ENCODE peak calls at places on chromosomes 16 and 17, in nine cellular contexts. N is prostate gland, U is K562, C is ovary, B is uterus, E is stomach, T is heart left ventricle, G is IMR-90, H is A549. F is an unnamed sample.

GRCh38 chr16:70725024-70725911 is 39.4 kb upstream of the MTSS2 start:
- DNase-seq in N (no peak), U (no peak), C (peak), B (peak), E (no peak), T (no peak), G (no peak), H (no peak), F (no peak)

GRCh38 chr16:71807905-71808592 is 585 bp downstream of the AP1G1 start:
- DNase-seq in N (peak), U (peak), C (no peak), B (no peak), E (no peak), T (peak), G (peak), H (peak), F (peak)

GRCh38 chr17:35449371-35449931 is 885 bp upstream of the SLFN13 start:
- DNase-seq in N (no peak), U (no peak), C (peak), B (peak), E (peak), T (peak), G (no peak), H (no peak), F (peak)

GRCh38 chr17:30827082-30827481 is 2.6 kb upstream of the CRLF3 start:
- DNase-seq in N (no peak), U (no peak), C (no peak), B (no peak), E (no peak), T (no peak), G (no peak), H (no peak), F (no peak)

GRCh38 chr16:78503501-78504110 is 404.2 kb downstream of the WWOX start:
- DNase-seq in N (peak), U (peak), C (no peak), B (peak), E (peak), T (no peak), G (peak), H (peak), F (peak)

GRCh38 chr17:81696218-81696941 is 6.8 kb upstream of the MRPL12 start:
- DNase-seq in N (no peak), U (no peak), C (no peak), B (no peak), E (no peak), T (no peak), G (no peak), H (no peak), F (no peak)

GRCh38 chr16:68379472-68380347 is 68.6 kb downstream of the SMPD3 start:
- DNase-seq in N (no peak), U (no peak), C (no peak), B (no peak), E (no peak), T (no peak), G (no peak), H (no peak), F (no peak)

GRCh38 chr17:32015245-32016013 is 8.2 kb downstream of the LRRC37B start:
- DNase-seq in N (no peak), U (no peak), C (no peak), B (no peak), E (no peak), T (no peak), G (peak), H (no peak), F (no peak)

GRCh38 chr16:11949527-11949926 is 7.7 kb upstream of the NPIPB2 start:
- DNase-seq in N (peak), U (peak), C (no peak), B (no peak), E (no peak), T (no peak), G (peak), H (peak), F (peak)

GRCh38 chr16:19488213-19488640 is 33.7 kb downstream of the GDE1 start:
- DNase-seq in N (no peak), U (peak), C (no peak), B (no peak), E (peak), T (no peak), G (no peak), H (no peak), F (no peak)

GRCh38 chr16:83623091-83623730 is 184.6 kb upstream of the HSBP1 start:
- DNase-seq in N (no peak), U (no peak), C (no peak), B (no peak), E (no peak), T (no peak), G (no peak), H (no peak), F (no peak)

GRCh38 chr17:40554646-40555295 is 10.5 kb downstream of the CCR7 start:
- DNase-seq in N (no peak), U (no peak), C (peak), B (peak), E (peak), T (no peak), G (no peak), H (no peak), F (peak)

GRCh38 chr17:57086069-57086930 is 1.3 kb downstream of the AKAP1 start:
- DNase-seq in N (no peak), U (peak), C (no peak), B (no peak), E (peak), T (peak), G (peak), H (peak), F (peak)

GRCh38 chr17:57084361-57084801 is 665 bp upstream of the AKAP1 start:
- DNase-seq in N (no peak), U (no peak), C (no peak), B (no peak), E (no peak), T (no peak), G (peak), H (no peak), F (no peak)

GRCh38 chr17:57085448-57086068 is 512 bp downstream of the AKAP1 start:
- DNase-seq in N (no peak), U (peak), C (peak), B (peak), E (peak), T (peak), G (peak), H (peak), F (peak)

GRCh38 chr17:57088298-57088697 is 3.3 kb downstream of the AKAP1 start:
- DNase-seq in N (no peak), U (no peak), C (no peak), B (no peak), E (no peak), T (no peak), G (no peak), H (no peak), F (no peak)

DNA sequence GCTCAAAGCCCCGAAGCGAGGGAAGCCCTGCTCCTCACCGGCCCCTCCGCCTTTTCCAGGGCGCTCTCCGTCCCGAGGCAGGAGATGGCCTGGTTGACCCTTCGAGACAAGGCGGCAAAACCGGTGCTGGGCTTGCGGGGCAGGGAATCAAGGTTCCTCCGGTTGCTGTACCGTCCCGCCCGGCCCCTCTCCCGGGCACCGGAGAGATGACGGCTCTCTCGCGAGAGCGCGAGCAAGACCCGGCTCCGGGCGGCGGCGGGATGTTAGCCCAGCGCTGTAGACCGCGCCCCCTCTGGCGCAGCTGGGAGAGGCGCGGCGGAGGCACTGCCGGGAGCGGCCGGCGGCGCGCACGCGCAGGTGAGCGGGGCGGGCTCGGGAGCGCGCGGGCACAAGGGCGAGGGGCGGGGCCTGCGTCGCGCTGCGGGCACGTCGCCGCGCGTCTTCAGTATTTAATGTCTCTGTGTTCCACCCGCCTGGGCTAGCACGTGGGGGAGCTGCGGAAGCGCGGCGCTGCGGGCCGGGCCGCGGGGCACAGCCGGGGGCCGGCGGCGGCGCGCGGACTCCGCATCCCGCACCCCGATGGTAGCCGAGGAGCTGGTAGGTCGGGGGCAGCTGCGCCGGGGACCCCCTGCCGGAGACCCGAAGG is at the start of gene AKAP1:
- DNase-seq in N (peak), U (peak), C (peak), B (peak), E (peak), T (peak), G (peak), H (peak), F (peak)
- H3K4me3 ChIP-seq in N (peak), U (peak), C (peak), B (peak), E (peak), T (peak), G (peak), H (peak), F (peak)

DNA sequence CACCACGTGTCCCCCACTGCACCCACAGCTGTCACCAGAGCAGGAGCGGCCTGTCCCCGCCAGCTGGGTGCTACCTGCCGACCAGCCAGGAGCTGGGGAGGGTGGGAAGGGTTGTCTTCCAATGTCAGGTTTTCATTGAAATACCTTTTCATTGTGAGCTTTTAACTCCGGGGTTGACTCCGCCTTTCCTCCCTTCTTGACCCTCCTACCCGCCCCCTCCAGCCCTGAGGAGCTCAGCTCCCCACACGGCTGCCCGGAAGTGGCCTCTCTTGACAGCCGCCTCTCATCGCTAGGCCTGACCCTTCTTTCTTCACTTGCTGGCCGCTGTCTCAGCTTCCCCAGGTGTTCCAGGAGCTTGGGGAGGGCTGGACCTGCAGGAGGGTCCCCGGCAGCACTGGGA is 21.2 kb upstream of the GNG13 start:
- DNase-seq in N (no peak), U (no peak), C (no peak), B (no peak), E (no peak), T (no peak), G (no peak), H (no peak), F (no peak)
- TF ChIP-seq POLR2A in N (no peak), U (no peak), C (no peak), B (no peak), E (no peak), T (no peak), G (no peak), H (no peak), F (no peak)

DNA sequence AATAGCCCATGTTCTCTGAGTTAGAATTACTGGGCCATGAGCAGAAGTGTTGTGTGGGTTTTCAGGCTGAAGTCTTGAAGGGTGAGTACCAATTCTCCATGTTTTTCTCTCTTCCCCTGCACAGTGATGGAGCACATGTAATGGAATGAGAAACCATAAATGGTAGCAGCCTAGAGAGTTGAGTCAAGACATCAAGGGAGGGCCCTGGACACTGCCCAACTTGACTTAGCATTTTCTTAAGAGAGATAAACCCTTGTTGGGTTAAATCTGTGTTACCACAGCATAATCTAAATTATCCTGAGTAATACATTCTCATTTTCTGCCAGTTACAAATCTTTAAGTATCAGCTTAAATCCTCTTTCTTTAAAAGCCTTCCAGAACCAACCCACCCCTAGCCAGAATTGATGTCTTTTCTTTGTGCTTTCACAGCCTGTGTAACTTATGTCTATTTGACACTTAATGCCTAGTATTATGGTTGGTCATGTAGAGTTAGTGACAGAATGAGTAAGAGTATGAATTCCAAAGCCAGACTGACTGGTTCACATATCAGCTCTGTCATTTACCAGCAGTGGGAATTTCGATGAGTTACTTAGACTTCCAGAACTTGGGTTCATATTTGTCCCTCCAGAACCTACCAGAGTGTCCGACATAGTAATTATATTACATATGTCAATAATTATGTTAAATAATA is 27.0 kb upstream of the RGS9 start:
- DNase-seq in N (no peak), U (no peak), C (no peak), B (no peak), E (no peak), T (no peak), G (peak), H (no peak), F (no peak)
- H3K4me3 ChIP-seq in N (no peak), U (no peak), C (no peak), B (no peak), E (no peak), T (no peak), G (no peak), H (no peak), F (no peak)

GRCh38 chr16:873243-873661 is 72.7 kb upstream of the GNG13 start:
- DNase-seq in N (no peak), U (no peak), C (no peak), B (no peak), E (no peak), T (peak), G (no peak), H (no peak), F (no peak)

GRCh38 chr16:870856-871561 is 70.5 kb upstream of the GNG13 start:
- DNase-seq in N (no peak), U (no peak), C (no peak), B (no peak), E (no peak), T (peak), G (no peak), H (no peak), F (no peak)

GRCh38 chr16:871562-872330 is 71.2 kb upstream of the GNG13 start:
- DNase-seq in N (no peak), U (no peak), C (no peak), B (no peak), E (no peak), T (peak), G (no peak), H (no peak), F (no peak)

GRCh38 chr16:873889-874288 is 73.4 kb upstream of the GNG13 start:
- DNase-seq in N (no peak), U (no peak), C (no peak), B (no peak), E (no peak), T (peak), G (no peak), H (no peak), F (no peak)

DNA sequence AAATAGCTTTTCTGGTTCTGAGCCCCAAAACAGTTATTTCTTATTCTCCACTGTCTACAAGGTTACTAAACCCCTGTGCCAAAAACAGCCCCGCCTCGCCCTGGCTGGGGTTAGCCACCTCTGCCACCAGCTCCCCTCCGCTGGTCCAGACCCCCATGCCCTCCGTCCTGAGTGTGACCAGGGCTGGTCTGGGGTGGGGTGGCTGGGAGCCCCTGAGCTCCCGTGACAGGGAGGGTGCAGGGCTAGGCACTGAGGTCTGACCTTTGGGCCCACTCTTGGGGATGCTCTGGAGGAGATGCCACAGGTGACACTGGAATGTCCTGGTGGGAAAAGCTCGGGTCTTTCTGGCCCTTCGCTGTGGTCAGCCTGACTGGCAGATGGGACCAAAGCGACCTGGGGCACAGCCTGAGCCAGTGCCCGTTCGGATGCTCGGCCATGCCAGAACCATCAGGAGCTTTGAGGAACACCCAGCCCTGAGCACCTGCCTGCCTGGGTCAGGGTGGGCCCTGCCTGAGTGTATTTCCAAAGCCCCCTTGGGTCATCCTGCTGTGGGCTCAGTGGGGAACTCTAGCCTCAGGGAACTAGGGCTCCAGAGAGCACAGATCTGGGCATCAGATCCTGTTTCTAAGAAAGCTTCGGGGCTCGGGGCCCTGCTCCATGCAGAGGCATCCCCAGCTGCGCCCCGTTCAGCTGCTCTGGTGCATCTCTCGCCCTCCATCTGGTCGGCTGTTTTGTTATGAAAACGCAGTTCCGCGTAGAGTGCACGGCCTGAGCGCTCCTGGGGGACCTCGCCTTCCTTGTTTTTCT is 72.1 kb upstream of the GNG13 start:
- DNase-seq in N (no peak), U (no peak), C (no peak), B (no peak), E (no peak), T (peak), G (no peak), H (no peak), F (no peak)
- TF ChIP-seq POLR2A in N (no peak), U (no peak), C (no peak), B (no peak), E (no peak), T (no peak), G (no peak), H (no peak), F (no peak)

GRCh38 chr17:4436846-4437245 is 3.1 kb downstream of the SPNS3 start:
- DNase-seq in N (no peak), U (no peak), C (no peak), B (no peak), E (no peak), T (no peak), G (no peak), H (no peak), F (no peak)
- H3K4me3 ChIP-seq in N (no peak), U (no peak), C (no peak), B (no peak), E (no peak), T (no peak), G (no peak), H (no peak), F (no peak)

DNA sequence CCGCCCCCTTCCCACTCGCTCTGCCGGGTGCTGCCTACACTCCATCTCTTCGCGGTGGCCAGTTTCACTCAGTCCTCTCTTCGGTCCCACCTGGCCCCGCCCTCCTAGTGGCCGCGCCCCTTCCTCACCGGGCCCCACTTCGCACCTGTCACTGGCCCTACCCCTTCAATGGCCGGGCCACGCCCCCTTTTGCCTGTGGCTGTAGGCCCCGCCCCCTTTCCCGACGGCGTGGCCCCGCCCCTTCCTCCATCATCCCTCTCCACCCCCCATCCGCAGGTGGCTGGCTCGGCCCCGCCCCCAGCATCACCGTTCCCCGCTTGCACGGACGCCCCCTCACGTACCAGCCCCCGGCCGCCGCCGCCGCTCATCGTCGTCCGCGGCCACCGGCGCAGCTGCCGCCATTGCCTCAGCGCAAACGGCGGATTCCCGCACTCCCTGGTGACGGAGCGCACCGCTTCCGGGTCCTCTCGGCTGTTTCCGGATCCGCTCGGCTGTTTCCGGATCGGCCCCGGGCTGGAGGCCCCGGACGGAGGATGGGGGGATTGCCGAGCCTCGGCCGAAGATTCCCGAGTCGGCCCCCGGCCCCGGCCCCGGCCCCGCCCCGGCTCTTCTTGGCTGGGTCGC is at the start of gene RABEP2:
- DNase-seq in N (peak), U (peak), C (peak), B (peak), E (peak), T (peak), G (peak), H (peak), F (peak)
- TF ChIP-seq POLR2A in N (peak), U (no peak), C (peak), B (peak), E (no peak), T (no peak), G (no peak), H (peak), F (no peak)

GRCh38 chr17:48612456-48612853 is 1.6 kb upstream of the HOXB7 start:
- DNase-seq in N (no peak), U (no peak), C (no peak), B (no peak), E (no peak), T (no peak), G (peak), H (no peak), F (no peak)
- H3K4me3 ChIP-seq in N (no peak), U (no peak), C (peak), B (peak), E (peak), T (no peak), G (peak), H (peak), F (no peak)

GRCh38 chr16:5017678-5017969 is 16.1 kb downstream of the NAGPA start:
- DNase-seq in N (no peak), U (no peak), C (no peak), B (no peak), E (no peak), T (no peak), G (no peak), H (no peak), F (no peak)

GRCh38 chr16:5018791-5019190 is 14.9 kb downstream of the NAGPA start:
- DNase-seq in N (no peak), U (no peak), C (peak), B (no peak), E (no peak), T (no peak), G (no peak), H (no peak), F (no peak)

GRCh38 chr16:5016967-5017677 is 16.6 kb downstream of the NAGPA start:
- DNase-seq in N (no peak), U (no peak), C (no peak), B (no peak), E (no peak), T (no peak), G (no peak), H (no peak), F (no peak)

GRCh38 chr16:5020551-5020950 is 13.2 kb downstream of the NAGPA start:
- DNase-seq in N (no peak), U (no peak), C (no peak), B (no peak), E (no peak), T (no peak), G (no peak), H (no peak), F (no peak)

DNA sequence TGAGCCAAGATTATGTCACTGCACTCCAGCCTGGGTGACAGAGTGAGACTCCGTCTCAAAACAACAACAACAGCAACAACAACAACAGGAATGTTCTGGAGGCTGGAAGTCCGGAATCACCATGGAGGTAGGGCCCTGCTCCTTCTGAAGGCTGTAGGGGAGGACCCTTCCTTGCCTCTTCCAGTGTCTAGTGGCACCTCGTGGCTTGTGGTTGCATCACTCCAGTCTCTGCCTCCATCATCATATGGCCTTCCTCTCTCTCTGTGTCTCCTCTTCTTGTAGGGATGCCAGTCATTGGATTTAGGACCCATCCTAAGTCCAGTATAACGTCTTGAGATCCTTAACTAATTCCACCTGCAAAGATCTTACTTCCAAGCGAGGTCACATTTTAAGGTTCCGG is 14.0 kb downstream of the NAGPA start:
- DNase-seq in N (no peak), U (no peak), C (no peak), B (no peak), E (no peak), T (no peak), G (no peak), H (no peak), F (no peak)
- TF ChIP-seq POLR2A in N (no peak), U (no peak), C (no peak), B (no peak), E (no peak), T (no peak), G (no peak), H (no peak), F (no peak)